ENCODE peak calls at places on chromosomes 5 and 9, in five cellular contexts. M, N, F, C and L are unnamed samples.

GRCh38 chr5:152051499-152052454 is 127.1 kb upstream of the GLRA1 start:
- DNase-seq in C (no peak), M (no peak), N (no peak), F (no peak), L (no peak)

GRCh38 chr5:94433393-94434149 is 184.8 kb downstream of the KIAA0825 start:
- DNase-seq in N (no peak), C (no peak), F (peak), M (no peak), L (no peak)

GRCh38 chr9:133151601-133152525 is 11.9 kb downstream of the GBGT1 start:
- DNase-seq in N (no peak), F (no peak), C (no peak), M (no peak), L (no peak)

GRCh38 chr5:161530700-161531099 is 15.8 kb downstream of the GABRB2 start:
- DNase-seq in C (no peak), F (no peak), N (no peak), M (no peak), L (no peak)

GRCh38 chr5:6728011-6728794 is 15.0 kb downstream of the TENT4A start:
- DNase-seq in C (no peak), N (no peak), M (peak), F (no peak), L (no peak)

GRCh38 chr5:139761501-139761900 is 34.1 kb upstream of the PSD2 start:
- DNase-seq in N (no peak), C (no peak), M (no peak), F (no peak), L (no peak)

GRCh38 chr5:127824126-127824525 is 120.9 kb downstream of the CCDC192 start:
- DNase-seq in C (no peak), M (no peak), F (no peak), N (no peak), L (no peak)

GRCh38 chr9:22139261-22139660 is 130.2 kb upstream of the CDKN2B start:
- DNase-seq in F (no peak), M (no peak), C (no peak), N (no peak), L (no peak)

GRCh38 chr5:120473332-120473731 is 9.2 kb downstream of the PRR16 start:
- DNase-seq in F (no peak), N (no peak), M (no peak), C (no peak), L (no peak)

GRCh38 chr5:54644226-54644625 is 126.7 kb downstream of the SNX18 start:
- DNase-seq in M (no peak), N (no peak), C (no peak), F (peak), L (no peak)

GRCh38 chr5:165321912-165322311 is 1816.5 kb downstream of the MAT2B start:
- DNase-seq in F (peak), M (no peak), N (no peak), C (no peak), L (no peak)

GRCh38 chr5:122371511-122372151 is 59.6 kb downstream of the SNCAIP start:
- DNase-seq in N (no peak), C (no peak), M (no peak), F (no peak), L (no peak)

GRCh38 chr9:72046593-72047456 is 13.6 kb downstream of the C9orf57 start:
- DNase-seq in F (no peak), N (no peak), C (no peak), M (no peak), L (no peak)

GRCh38 chr5:113345261-113345940 is 89.4 kb downstream of the TSSK1B start:
- DNase-seq in C (no peak), N (no peak), M (no peak), F (peak), L (no peak)

GRCh38 chr5:15502208-15502607 is 2.2 kb downstream of the FBXL7 start:
- DNase-seq in C (no peak), M (no peak), F (peak), N (no peak), L (no peak)

GRCh38 chr5:173680660-173681242 is 64.3 kb upstream of the BOD1 start:
- DNase-seq in F (no peak), N (no peak), C (no peak), M (peak), L (no peak)

GRCh38 chr9:33798545-33798944 is 3.2 kb downstream of the PRSS3 start:
- DNase-seq in M (no peak), N (no peak), F (no peak), C (no peak), L (no peak)

DNA sequence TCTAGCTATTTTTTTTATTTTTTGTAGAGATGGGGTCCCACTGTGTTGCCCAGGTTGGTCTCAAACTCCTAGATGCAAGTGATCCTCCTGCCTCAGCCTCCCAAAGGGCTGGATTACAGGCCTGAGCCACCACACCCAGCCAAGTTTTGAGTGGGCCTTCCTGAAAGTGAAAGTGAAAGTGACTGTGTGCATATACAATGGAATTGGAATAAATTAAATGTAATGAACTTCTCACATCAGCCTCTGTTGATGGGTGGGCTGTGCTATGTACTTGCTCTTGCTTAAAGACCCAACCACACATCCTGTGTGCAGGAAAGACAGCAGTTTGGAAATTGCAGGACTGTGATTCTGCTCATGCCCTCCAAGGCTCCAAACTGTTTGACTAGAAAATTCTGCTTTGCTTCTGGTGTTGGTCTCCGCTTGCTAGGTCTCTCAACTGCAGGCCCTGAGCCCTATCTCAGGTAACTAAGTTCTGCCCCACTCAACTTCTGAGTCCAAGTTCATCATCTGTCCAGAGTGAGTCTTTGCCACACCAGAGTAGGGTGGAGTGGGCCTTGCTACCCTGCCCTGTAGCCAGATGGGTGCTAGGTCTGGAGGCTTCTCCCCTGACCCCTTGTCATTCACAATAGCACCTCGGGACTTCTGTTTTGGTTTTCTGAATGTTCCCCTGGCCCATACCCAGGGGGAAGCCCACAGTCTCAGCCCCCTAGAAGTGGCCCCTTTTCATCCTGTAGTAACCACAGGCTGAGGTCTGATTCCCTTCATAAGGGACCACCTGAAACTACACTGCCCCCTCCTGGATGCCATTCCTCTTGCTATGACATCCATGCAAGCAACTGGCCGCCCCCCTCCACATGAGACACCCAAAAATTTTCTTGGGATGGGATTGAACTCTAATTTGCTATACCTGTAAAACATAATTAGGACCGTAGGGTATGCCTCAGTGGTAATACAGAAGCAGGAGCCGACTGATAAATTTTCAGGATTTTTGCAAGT is 36.5 kb upstream of the RAD23B start:
- DNase-seq in M (no peak), F (peak), C (no peak), N (no peak), L (no peak)
- TF ChIP-seq CTCF in M (no peak), F (peak), C (no peak), N (no peak), L (peak)

DNA sequence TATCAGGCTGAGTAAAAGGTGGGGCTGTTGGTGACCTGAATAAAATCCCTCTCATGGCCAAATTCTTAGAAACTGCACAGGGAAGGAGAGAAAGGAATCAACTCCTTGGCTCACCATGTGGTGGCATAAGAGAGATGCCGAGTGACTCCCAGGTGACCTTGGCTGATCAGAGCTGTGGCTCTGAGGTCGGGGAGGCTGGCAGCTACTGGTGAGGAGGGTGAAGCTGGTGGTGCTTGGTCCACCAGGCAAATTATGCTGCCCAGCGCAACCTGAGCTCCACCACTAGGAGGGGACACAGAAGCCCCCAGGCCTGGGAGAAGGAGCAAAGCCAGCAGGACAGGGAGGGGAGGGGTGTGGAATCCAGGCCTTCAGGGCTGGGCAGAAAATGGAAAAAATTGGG is 111.2 kb upstream of the IL12B start:
- DNase-seq in N (no peak), C (no peak), F (peak), M (no peak), L (no peak)
- TF ChIP-seq CTCF in N (no peak), C (no peak), F (peak), M (peak), L (peak)

DNA sequence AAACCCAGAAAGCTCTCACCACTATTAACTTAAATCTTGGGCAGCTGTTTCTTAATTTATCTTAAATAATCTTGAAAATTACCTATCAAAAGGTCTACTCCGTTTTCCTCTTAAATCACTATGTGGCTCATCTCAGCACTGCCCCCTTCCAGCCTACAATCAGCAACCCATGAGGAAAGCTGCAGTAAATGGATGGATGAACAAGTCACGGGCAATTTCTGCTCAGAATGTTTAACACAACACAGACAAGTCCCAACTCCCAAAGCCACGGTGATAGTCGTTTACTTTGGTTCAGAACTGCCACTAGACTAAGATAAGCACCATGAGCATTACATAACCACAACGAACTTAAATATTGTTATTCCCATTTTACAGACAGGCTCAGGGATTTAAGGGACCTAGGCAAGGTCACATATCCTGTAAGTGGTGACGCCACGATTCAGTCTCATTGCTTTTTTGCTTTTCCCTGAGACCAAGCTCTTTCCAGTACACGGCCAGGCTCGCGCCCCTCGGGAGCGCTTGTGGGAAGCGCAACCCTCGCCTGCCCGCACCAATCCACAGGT is 2.0 kb upstream of the SMIM27 start:
- DNase-seq in N (no peak), C (no peak), M (peak), F (peak), L (no peak)
- TF ChIP-seq CTCF in N (no peak), C (no peak), M (no peak), F (no peak), L (peak)

GRCh38 chr9:31799953-31800609 is 584.4 kb upstream of the ACO1 start:
- DNase-seq in F (peak), N (no peak), C (no peak), M (no peak), L (no peak)
- TF ChIP-seq CTCF in F (peak), N (peak), C (peak), M (peak), L (peak)

GRCh38 chr5:141399555-141400258 is 2.0 kb downstream of the PCDHGB5 start:
- DNase-seq in C (no peak), F (no peak), N (no peak), M (no peak), L (peak)

GRCh38 chr5:141403387-141403786 is 809 bp downstream of the PCDHGA9 start:
- DNase-seq in F (no peak), N (no peak), C (no peak), M (no peak), L (no peak)

GRCh38 chr5:141398608-141399007 is 861 bp downstream of the PCDHGB5 start:
- DNase-seq in M (no peak), F (no peak), C (no peak), N (no peak), L (no peak)

GRCh38 chr5:141402553-141403328 is at the start of gene PCDHGA9:
- DNase-seq in C (no peak), F (peak), N (no peak), M (peak), L (no peak)
- TF ChIP-seq CTCF in C (peak), F (peak), N (peak), M (peak), L (peak)

GRCh38 chr5:180093241-180093640 is 21.7 kb upstream of the RNF130 start:
- DNase-seq in C (no peak), F (no peak), M (no peak), N (no peak), L (peak)
- TF ChIP-seq CTCF in C (no peak), F (no peak), M (no peak), N (no peak), L (no peak)

DNA sequence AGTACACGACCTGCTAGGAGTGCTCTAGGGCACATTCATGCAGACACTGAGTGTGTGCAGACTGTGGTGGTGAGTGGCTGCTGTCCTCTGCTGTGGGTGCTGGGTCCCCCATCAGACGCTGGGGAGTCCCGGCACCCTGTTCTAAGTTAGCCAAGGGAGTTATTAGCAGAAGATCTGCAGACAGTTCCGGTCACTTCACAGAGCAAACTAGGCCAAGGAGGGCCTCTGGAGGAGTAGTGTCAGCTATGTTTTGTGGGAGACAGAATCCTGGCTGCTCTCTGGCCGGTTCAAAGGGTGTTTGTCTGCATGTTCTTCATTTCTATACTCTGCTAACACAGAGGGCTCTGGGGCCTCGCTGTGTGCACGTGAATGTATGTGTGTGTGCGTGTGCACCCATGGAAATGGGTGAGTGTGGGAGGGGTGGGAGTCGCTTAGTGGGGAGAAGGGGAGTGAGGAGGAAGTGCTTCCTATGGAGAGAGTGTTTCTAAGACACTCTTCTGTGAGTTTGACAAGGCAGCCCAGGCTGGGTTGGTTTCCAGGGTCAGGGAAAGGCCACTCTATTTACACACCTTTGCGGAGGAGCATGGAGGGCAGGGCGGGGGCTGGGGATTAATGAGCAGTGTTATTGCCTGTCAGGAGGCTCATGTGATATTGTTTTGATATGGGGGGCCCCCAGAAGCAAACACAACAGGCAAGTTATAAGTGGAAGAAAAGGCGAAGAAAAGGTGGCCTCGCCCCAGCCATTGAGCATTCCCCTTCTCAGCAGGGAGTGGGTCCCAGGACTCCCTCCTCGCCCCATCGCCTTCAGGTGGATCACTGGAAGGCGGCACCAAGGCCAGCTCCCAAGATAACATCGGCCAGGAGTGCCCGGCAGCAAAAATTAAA is 68.9 kb downstream of the MACROH2A1 start:
- DNase-seq in M (no peak), F (no peak), C (no peak), N (no peak), L (no peak)
- TF ChIP-seq CTCF in M (no peak), F (no peak), C (no peak), N (no peak), L (no peak)

DNA sequence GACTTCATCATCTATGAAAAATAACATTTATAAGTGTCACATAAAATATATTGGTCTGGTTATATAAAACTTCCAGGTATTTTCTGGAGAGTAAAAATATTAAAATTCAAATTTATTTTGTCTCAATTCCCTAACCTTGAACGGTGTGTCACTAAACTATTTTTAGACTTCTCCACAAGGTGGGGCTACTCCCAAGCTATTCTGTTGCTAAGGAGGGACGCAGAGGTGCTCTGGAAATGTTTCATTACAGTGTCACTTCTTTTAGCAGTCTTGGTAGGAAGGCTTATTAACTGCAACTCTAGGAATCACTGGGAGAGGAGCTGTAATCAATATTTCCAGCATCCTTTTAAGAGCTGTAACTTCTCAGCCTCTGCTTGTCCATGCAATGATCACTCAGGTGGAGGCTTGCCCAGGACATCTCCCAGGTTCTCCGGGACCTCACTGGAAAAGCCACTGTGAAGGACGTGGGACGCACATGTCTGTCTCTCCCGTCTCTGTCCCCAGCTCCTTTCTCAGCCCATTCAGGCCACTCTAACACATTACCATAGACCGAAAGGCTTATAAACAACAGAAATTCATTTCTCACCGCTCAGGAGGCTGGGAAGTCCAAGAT is 32.5 kb upstream of the DNAH5 start:
- DNase-seq in F (peak), C (no peak), M (no peak), N (no peak), L (no peak)
- TF ChIP-seq CTCF in F (peak), C (no peak), M (peak), N (peak), L (peak)

GRCh38 chr5:56607551-56607950 is 207.8 kb upstream of the MAP3K1 start:
- DNase-seq in C (no peak), F (no peak), M (no peak), N (no peak), L (no peak)
- TF ChIP-seq CTCF in C (no peak), F (no peak), M (no peak), N (no peak), L (no peak)